ENCODE peak calls at places on chromosomes 4 and X, in four cellular contexts. U is ecto neural progenitor cell; W is stimulated activated naive B cell treated with anti-CD40 and anti-IgM and Interleukin-4, amounts not matched to agents 10 μg/mL and 1 μg/mL and 100 μg/mL, for 72 hours; P is T-helper 2 cell. N is an unnamed sample.

GRCh38 chrX:78517124-78517523 is 142.0 kb downstream of the RTL3 start:
- DNase-seq in U (no peak), P (peak), W (peak), N (no peak)

GRCh38 chrX:140123446-140123845 is 158.1 kb upstream of the CXorf66 start:
- DNase-seq in U (no peak), W (no peak), P (no peak), N (no peak)

GRCh38 chr4:112515278-112516075 is 503 bp downstream of the NEUROG2 start:
- DNase-seq in U (peak), W (no peak), P (peak), N (no peak)

GRCh38 chr4:25925486-25926201 is 11.6 kb downstream of the SMIM20 start:
- DNase-seq in W (peak), U (no peak), P (no peak), N (no peak)

GRCh38 chr4:176653406-176654220 is 139.1 kb downstream of the VEGFC start:
- DNase-seq in W (no peak), P (no peak), U (no peak), N (no peak)

GRCh38 chr4:41745292-41746024 is 3.1 kb downstream of the PHOX2B start:
- DNase-seq in P (no peak), U (peak), W (no peak), N (no peak)

GRCh38 chrX:1496076-1496475 is 40.9 kb downstream of the P2RY8 start:
- DNase-seq in W (no peak), U (no peak), P (no peak), N (no peak)

GRCh38 chrX:104136241-104137019 is 20.4 kb downstream of the SLC25A53 start:
- DNase-seq in U (peak), P (peak), W (peak), N (peak)